ENCODE peak calls at places on chromosomes 5 and 9, in seven cellular contexts. One of them, this sample, is unnamed.

GRCh38 chr5:110916373-110917049 is 155.0 kb upstream of the TSLP start:
- DNase-seq in stomach: no peak
- DNase-seq in cardiac fibroblast: peak
- DNase-seq in endothelial cell: no peak
- DNase-seq in fibroblast of lung: peak
- DNase-seq in HCT116: no peak
- DNase-seq in RWPE1: peak
- DNase-seq in this sample: peak

GRCh38 chr9:90296539-90296938 is 346.1 kb downstream of the DIRAS2 start:
- DNase-seq in stomach: no peak
- DNase-seq in cardiac fibroblast: no peak
- DNase-seq in endothelial cell: no peak
- DNase-seq in fibroblast of lung: no peak
- DNase-seq in HCT116: no peak
- DNase-seq in RWPE1: no peak
- DNase-seq in this sample: no peak

GRCh38 chr5:180315762-180316212 is 23.9 kb upstream of the MAPK9 start:
- DNase-seq in stomach: peak
- DNase-seq in cardiac fibroblast: peak
- DNase-seq in endothelial cell: peak
- DNase-seq in fibroblast of lung: peak
- DNase-seq in HCT116: peak
- DNase-seq in RWPE1: no peak
- DNase-seq in this sample: peak

GRCh38 chr5:154202379-154203260 is 12.1 kb downstream of the GALNT10 start:
- DNase-seq in stomach: peak
- DNase-seq in cardiac fibroblast: no peak
- DNase-seq in endothelial cell: no peak
- DNase-seq in fibroblast of lung: no peak
- DNase-seq in HCT116: no peak
- DNase-seq in RWPE1: no peak
- DNase-seq in this sample: no peak

GRCh38 chr5:5755888-5756287 is 333.4 kb downstream of the ICE1 start:
- DNase-seq in stomach: no peak
- DNase-seq in cardiac fibroblast: no peak
- DNase-seq in endothelial cell: no peak
- DNase-seq in fibroblast of lung: no peak
- DNase-seq in HCT116: no peak
- DNase-seq in RWPE1: no peak
- DNase-seq in this sample: no peak

GRCh38 chr5:89028579-89029272 is 145.7 kb upstream of the MEF2C start:
- DNase-seq in stomach: no peak
- DNase-seq in cardiac fibroblast: peak
- DNase-seq in endothelial cell: no peak
- DNase-seq in fibroblast of lung: no peak
- DNase-seq in HCT116: peak
- DNase-seq in RWPE1: peak
- DNase-seq in this sample: no peak

GRCh38 chr9:72203205-72203803 is 54.1 kb downstream of the GDA start:
- DNase-seq in stomach: no peak
- DNase-seq in cardiac fibroblast: peak
- DNase-seq in endothelial cell: peak
- DNase-seq in fibroblast of lung: peak
- DNase-seq in HCT116: peak
- DNase-seq in RWPE1: peak
- DNase-seq in this sample: peak

GRCh38 chr9:92666236-92666635 is 3.7 kb downstream of the IPPK start:
- DNase-seq in stomach: no peak
- DNase-seq in cardiac fibroblast: no peak
- DNase-seq in endothelial cell: no peak
- DNase-seq in fibroblast of lung: no peak
- DNase-seq in HCT116: no peak
- DNase-seq in RWPE1: no peak
- DNase-seq in this sample: no peak

GRCh38 chr5:73321757-73322452 is 126.7 kb downstream of the FOXD1 start:
- DNase-seq in stomach: no peak
- DNase-seq in cardiac fibroblast: peak
- DNase-seq in endothelial cell: no peak
- DNase-seq in fibroblast of lung: peak
- DNase-seq in HCT116: peak
- DNase-seq in RWPE1: peak
- DNase-seq in this sample: no peak

GRCh38 chr9:129718647-129719046 is 34.2 kb downstream of the PTGES start:
- DNase-seq in stomach: no peak
- DNase-seq in cardiac fibroblast: no peak
- DNase-seq in endothelial cell: no peak
- DNase-seq in fibroblast of lung: no peak
- DNase-seq in HCT116: no peak
- DNase-seq in RWPE1: no peak
- DNase-seq in this sample: no peak

GRCh38 chr9:96232539-96233241 is 69.3 kb downstream of the HSD17B3 start:
- DNase-seq in stomach: no peak
- DNase-seq in cardiac fibroblast: peak
- DNase-seq in endothelial cell: peak
- DNase-seq in fibroblast of lung: peak
- DNase-seq in HCT116: no peak
- DNase-seq in RWPE1: peak
- DNase-seq in this sample: peak

GRCh38 chr9:15157371-15157770 is 149.6 kb downstream of the TTC39B start:
- DNase-seq in stomach: no peak
- DNase-seq in cardiac fibroblast: peak
- DNase-seq in endothelial cell: no peak
- DNase-seq in fibroblast of lung: no peak
- DNase-seq in HCT116: no peak
- DNase-seq in RWPE1: no peak
- DNase-seq in this sample: no peak

GRCh38 chr5:123422433-123423277 is 548 bp downstream of the CEP120 start:
- DNase-seq in stomach: peak
- DNase-seq in cardiac fibroblast: peak
- DNase-seq in endothelial cell: no peak
- DNase-seq in fibroblast of lung: peak
- DNase-seq in HCT116: no peak
- DNase-seq in RWPE1: peak
- DNase-seq in this sample: peak

GRCh38 chr5:50445281-50445949 is 4.3 kb upstream of the EMB start:
- DNase-seq in stomach: no peak
- DNase-seq in cardiac fibroblast: no peak
- DNase-seq in endothelial cell: no peak
- DNase-seq in fibroblast of lung: no peak
- DNase-seq in HCT116: no peak
- DNase-seq in RWPE1: no peak
- DNase-seq in this sample: no peak

GRCh38 chr5:16812448-16812847 is 123.6 kb downstream of the MYO10 start:
- DNase-seq in stomach: no peak
- DNase-seq in cardiac fibroblast: no peak
- DNase-seq in endothelial cell: no peak
- DNase-seq in fibroblast of lung: peak
- DNase-seq in HCT116: no peak
- DNase-seq in RWPE1: no peak
- DNase-seq in this sample: no peak

GRCh38 chr5:83750759-83751158 is 30.1 kb upstream of the HAPLN1 start:
- DNase-seq in stomach: no peak
- DNase-seq in cardiac fibroblast: no peak
- DNase-seq in endothelial cell: no peak
- DNase-seq in fibroblast of lung: no peak
- DNase-seq in HCT116: no peak
- DNase-seq in RWPE1: no peak
- DNase-seq in this sample: no peak

GRCh38 chr9:124392254-124392653 is 23.0 kb downstream of the PSMB7 start:
- DNase-seq in stomach: no peak
- DNase-seq in cardiac fibroblast: no peak
- DNase-seq in endothelial cell: no peak
- DNase-seq in fibroblast of lung: no peak
- DNase-seq in HCT116: no peak
- DNase-seq in RWPE1: no peak
- DNase-seq in this sample: no peak

GRCh38 chr9:124280176-124280691 is 22.5 kb downstream of the NEK6 start:
- DNase-seq in stomach: no peak
- DNase-seq in cardiac fibroblast: peak
- DNase-seq in endothelial cell: no peak
- DNase-seq in fibroblast of lung: peak
- DNase-seq in HCT116: no peak
- DNase-seq in RWPE1: peak
- DNase-seq in this sample: no peak

GRCh38 chr5:15383469-15383868 is 116.5 kb upstream of the FBXL7 start:
- DNase-seq in stomach: no peak
- DNase-seq in cardiac fibroblast: peak
- DNase-seq in endothelial cell: no peak
- DNase-seq in fibroblast of lung: peak
- DNase-seq in HCT116: no peak
- DNase-seq in RWPE1: no peak
- DNase-seq in this sample: no peak

GRCh38 chr5:39106332-39106731 is 32.1 kb upstream of the RICTOR start:
- DNase-seq in stomach: no peak
- DNase-seq in cardiac fibroblast: peak
- DNase-seq in endothelial cell: no peak
- DNase-seq in fibroblast of lung: peak
- DNase-seq in HCT116: no peak
- DNase-seq in RWPE1: no peak
- DNase-seq in this sample: no peak

GRCh38 chr5:95284512-95285405 is at the start of gene MCTP1:
- DNase-seq in stomach: peak
- DNase-seq in cardiac fibroblast: peak
- DNase-seq in endothelial cell: peak
- DNase-seq in fibroblast of lung: no peak
- DNase-seq in HCT116: no peak
- DNase-seq in RWPE1: peak
- DNase-seq in this sample: peak

GRCh38 chr5:33235304-33235703 is 205.5 kb upstream of the TARS1 start:
- DNase-seq in stomach: no peak
- DNase-seq in cardiac fibroblast: no peak
- DNase-seq in endothelial cell: no peak
- DNase-seq in fibroblast of lung: no peak
- DNase-seq in HCT116: no peak
- DNase-seq in RWPE1: no peak
- DNase-seq in this sample: no peak

GRCh38 chr5:179151521-179152118 is 91.4 kb downstream of the ZNF354C start:
- DNase-seq in stomach: no peak
- DNase-seq in cardiac fibroblast: no peak
- DNase-seq in endothelial cell: no peak
- DNase-seq in fibroblast of lung: no peak
- DNase-seq in HCT116: no peak
- DNase-seq in RWPE1: no peak
- DNase-seq in this sample: no peak

GRCh38 chr5:51382759-51383493 is at the start of gene ISL1:
- DNase-seq in stomach: peak
- DNase-seq in cardiac fibroblast: peak
- DNase-seq in endothelial cell: peak
- DNase-seq in fibroblast of lung: peak
- DNase-seq in HCT116: peak
- DNase-seq in RWPE1: peak
- DNase-seq in this sample: peak

GRCh38 chr9:116767219-116767618 is 80.1 kb downstream of the TRIM32 start:
- DNase-seq in stomach: no peak
- DNase-seq in cardiac fibroblast: no peak
- DNase-seq in endothelial cell: no peak
- DNase-seq in fibroblast of lung: no peak
- DNase-seq in HCT116: no peak
- DNase-seq in RWPE1: no peak
- DNase-seq in this sample: no peak

DNA sequence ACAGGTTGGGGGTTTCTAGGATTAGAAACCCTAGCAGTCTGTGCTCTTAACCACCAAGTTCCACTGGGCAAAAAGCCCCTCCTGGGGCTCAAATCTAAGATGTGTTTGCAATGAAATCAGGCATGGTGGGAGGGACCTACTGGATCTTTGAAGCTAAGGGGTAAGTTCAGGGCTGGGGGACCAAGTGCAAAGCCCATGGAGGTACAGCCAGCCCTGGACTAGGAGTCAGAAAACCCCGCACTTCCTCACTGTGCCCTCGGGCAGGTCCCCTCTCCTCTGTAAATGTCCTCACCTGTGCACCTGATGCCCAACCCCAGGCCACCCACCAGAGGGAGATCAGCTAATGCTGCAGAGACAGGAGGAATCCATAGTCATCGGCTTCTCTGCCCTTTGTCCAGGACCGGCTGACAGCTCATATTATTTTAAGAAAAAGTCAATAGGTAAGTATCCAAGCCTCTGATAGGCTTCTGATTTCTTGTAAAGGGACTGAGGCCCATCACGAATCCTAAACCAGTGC is 138.3 kb downstream of the PAX5 start:
- DNase-seq in stomach: no peak
- DNase-seq in cardiac fibroblast: no peak
- DNase-seq in endothelial cell: no peak
- DNase-seq in fibroblast of lung: no peak
- DNase-seq in HCT116: no peak
- DNase-seq in RWPE1: no peak
- DNase-seq in this sample: no peak
- TF ChIP-seq CTCF in stomach: no peak
- TF ChIP-seq CTCF in cardiac fibroblast: no peak
- TF ChIP-seq CTCF in endothelial cell: no peak
- TF ChIP-seq CTCF in fibroblast of lung: no peak
- TF ChIP-seq CTCF in HCT116: peak
- TF ChIP-seq CTCF in RWPE1: no peak
- TF ChIP-seq CTCF in this sample: no peak

GRCh38 chr9:12846035-12846434 is 71.2 kb downstream of the LURAP1L start:
- DNase-seq in stomach: no peak
- DNase-seq in cardiac fibroblast: no peak
- DNase-seq in endothelial cell: no peak
- DNase-seq in fibroblast of lung: no peak
- DNase-seq in HCT116: no peak
- DNase-seq in RWPE1: no peak
- DNase-seq in this sample: no peak
- TF ChIP-seq CTCF in stomach: no peak
- TF ChIP-seq CTCF in cardiac fibroblast: no peak
- TF ChIP-seq CTCF in endothelial cell: no peak
- TF ChIP-seq CTCF in fibroblast of lung: no peak
- TF ChIP-seq CTCF in HCT116: no peak
- TF ChIP-seq CTCF in RWPE1: no peak
- TF ChIP-seq CTCF in this sample: no peak

GRCh38 chr5:149552038-149552494 is 827 bp upstream of the CSNK1A1 start:
- DNase-seq in stomach: no peak
- DNase-seq in cardiac fibroblast: no peak
- DNase-seq in endothelial cell: no peak
- DNase-seq in fibroblast of lung: no peak
- DNase-seq in HCT116: no peak
- DNase-seq in RWPE1: no peak
- DNase-seq in this sample: no peak
- TF ChIP-seq CTCF in stomach: no peak
- TF ChIP-seq CTCF in cardiac fibroblast: no peak
- TF ChIP-seq CTCF in endothelial cell: no peak
- TF ChIP-seq CTCF in fibroblast of lung: no peak
- TF ChIP-seq CTCF in HCT116: no peak
- TF ChIP-seq CTCF in RWPE1: peak
- TF ChIP-seq CTCF in this sample: no peak

DNA sequence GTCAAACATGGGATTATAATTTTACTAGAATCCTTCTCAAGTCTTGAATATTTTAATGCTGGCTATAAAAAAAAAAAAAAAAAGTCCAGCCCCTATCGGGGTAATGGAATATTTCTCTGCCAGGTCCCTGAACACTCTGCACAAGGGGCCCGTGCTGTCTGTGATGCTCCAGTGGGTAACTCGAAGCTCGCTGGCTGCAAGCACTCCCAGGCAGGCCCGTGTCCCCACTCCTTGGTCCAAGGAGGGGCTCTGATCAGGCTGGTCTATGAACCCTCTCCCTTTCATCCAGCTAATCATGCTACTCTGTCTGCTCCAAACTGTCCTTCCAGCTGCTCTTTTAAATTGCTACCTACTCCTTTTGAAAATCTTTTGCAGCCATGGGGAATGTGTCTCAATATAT is 180.8 kb downstream of the GAPVD1 start:
- DNase-seq in stomach: no peak
- DNase-seq in cardiac fibroblast: no peak
- DNase-seq in endothelial cell: no peak
- DNase-seq in fibroblast of lung: no peak
- DNase-seq in HCT116: no peak
- DNase-seq in RWPE1: no peak
- DNase-seq in this sample: no peak
- TF ChIP-seq CTCF in stomach: no peak
- TF ChIP-seq CTCF in cardiac fibroblast: no peak
- TF ChIP-seq CTCF in endothelial cell: no peak
- TF ChIP-seq CTCF in fibroblast of lung: no peak
- TF ChIP-seq CTCF in HCT116: no peak
- TF ChIP-seq CTCF in RWPE1: no peak
- TF ChIP-seq CTCF in this sample: no peak

This sample was measured in Calu3.